ENCODE peak calls at places on chromosomes 7 and 10, in nine cellular contexts. One of them, this sample, is unnamed.

GRCh38 chr10:72162978-72163377 is 52.8 kb upstream of the ANAPC16 start:
- DNase-seq in colonic mucosa: no peak
- DNase-seq in AG10803: peak
- DNase-seq in cardiac muscle cell: no peak
- DNase-seq in GM12878: peak
- DNase-seq in dorsolateral prefrontal cortex: no peak
- DNase-seq in lower leg skin: no peak
- DNase-seq in choroid plexus epithelial cell: peak
- DNase-seq in fibroblast of mammary gland: peak
- DNase-seq in this sample: no peak

GRCh38 chr7:151062399-151063211 is 3.2 kb downstream of the SLC4A2 start:
- DNase-seq in lower leg skin: no peak
- DNase-seq in AG10803: peak
- DNase-seq in fibroblast of mammary gland: peak
- DNase-seq in colonic mucosa: peak
- DNase-seq in cardiac muscle cell: peak
- DNase-seq in dorsolateral prefrontal cortex: no peak
- DNase-seq in choroid plexus epithelial cell: peak
- DNase-seq in GM12878: no peak
- DNase-seq in this sample: peak

GRCh38 chr7:120842131-120842621 is 15.8 kb downstream of the TSPAN12 start:
- DNase-seq in AG10803: no peak
- DNase-seq in GM12878: no peak
- DNase-seq in dorsolateral prefrontal cortex: no peak
- DNase-seq in fibroblast of mammary gland: no peak
- DNase-seq in cardiac muscle cell: no peak
- DNase-seq in colonic mucosa: no peak
- DNase-seq in lower leg skin: no peak
- DNase-seq in choroid plexus epithelial cell: no peak
- DNase-seq in this sample: no peak

GRCh38 chr7:44541876-44542610 is 913 bp upstream of the NPC1L1 start:
- DNase-seq in cardiac muscle cell: no peak
- DNase-seq in choroid plexus epithelial cell: no peak
- DNase-seq in GM12878: no peak
- DNase-seq in dorsolateral prefrontal cortex: no peak
- DNase-seq in colonic mucosa: no peak
- DNase-seq in AG10803: no peak
- DNase-seq in lower leg skin: no peak
- DNase-seq in fibroblast of mammary gland: no peak
- DNase-seq in this sample: no peak

GRCh38 chr10:79427965-79428364 is 17.5 kb downstream of the ZCCHC24 start:
- DNase-seq in cardiac muscle cell: no peak
- DNase-seq in GM12878: no peak
- DNase-seq in dorsolateral prefrontal cortex: no peak
- DNase-seq in fibroblast of mammary gland: no peak
- DNase-seq in choroid plexus epithelial cell: no peak
- DNase-seq in colonic mucosa: no peak
- DNase-seq in lower leg skin: no peak
- DNase-seq in AG10803: no peak
- DNase-seq in this sample: no peak

GRCh38 chr7:37027557-37028341 is 303.5 kb upstream of the AOAH start:
- DNase-seq in AG10803: no peak
- DNase-seq in colonic mucosa: no peak
- DNase-seq in fibroblast of mammary gland: no peak
- DNase-seq in cardiac muscle cell: no peak
- DNase-seq in dorsolateral prefrontal cortex: no peak
- DNase-seq in lower leg skin: no peak
- DNase-seq in GM12878: no peak
- DNase-seq in choroid plexus epithelial cell: no peak
- DNase-seq in this sample: no peak

GRCh38 chr7:99132922-99133321 is 11.0 kb downstream of the SMURF1 start:
- DNase-seq in colonic mucosa: no peak
- DNase-seq in GM12878: no peak
- DNase-seq in choroid plexus epithelial cell: peak
- DNase-seq in fibroblast of mammary gland: peak
- DNase-seq in lower leg skin: no peak
- DNase-seq in dorsolateral prefrontal cortex: no peak
- DNase-seq in cardiac muscle cell: no peak
- DNase-seq in AG10803: no peak
- DNase-seq in this sample: no peak

GRCh38 chr10:72932259-72933015 is 22.2 kb downstream of the PLA2G12B start:
- DNase-seq in AG10803: no peak
- DNase-seq in cardiac muscle cell: no peak
- DNase-seq in colonic mucosa: no peak
- DNase-seq in lower leg skin: no peak
- DNase-seq in fibroblast of mammary gland: no peak
- DNase-seq in dorsolateral prefrontal cortex: no peak
- DNase-seq in choroid plexus epithelial cell: no peak
- DNase-seq in GM12878: no peak
- DNase-seq in this sample: no peak

GRCh38 chr7:135361788-135362187 is 128.2 kb downstream of the STRA8 start:
- DNase-seq in GM12878: no peak
- DNase-seq in AG10803: no peak
- DNase-seq in fibroblast of mammary gland: no peak
- DNase-seq in lower leg skin: no peak
- DNase-seq in colonic mucosa: no peak
- DNase-seq in choroid plexus epithelial cell: no peak
- DNase-seq in cardiac muscle cell: peak
- DNase-seq in dorsolateral prefrontal cortex: no peak
- DNase-seq in this sample: no peak

GRCh38 chr7:135359633-135360032 is 126.0 kb downstream of the STRA8 start:
- DNase-seq in cardiac muscle cell: peak
- DNase-seq in GM12878: no peak
- DNase-seq in dorsolateral prefrontal cortex: no peak
- DNase-seq in colonic mucosa: no peak
- DNase-seq in lower leg skin: no peak
- DNase-seq in choroid plexus epithelial cell: no peak
- DNase-seq in fibroblast of mammary gland: no peak
- DNase-seq in AG10803: no peak
- DNase-seq in this sample: no peak

GRCh38 chr7:135368416-135369186 is 135.0 kb downstream of the STRA8 start:
- DNase-seq in GM12878: no peak
- DNase-seq in colonic mucosa: no peak
- DNase-seq in fibroblast of mammary gland: no peak
- DNase-seq in cardiac muscle cell: no peak
- DNase-seq in AG10803: no peak
- DNase-seq in choroid plexus epithelial cell: no peak
- DNase-seq in dorsolateral prefrontal cortex: no peak
- DNase-seq in lower leg skin: no peak
- DNase-seq in this sample: no peak

GRCh38 chr7:135367114-135367513 is 133.5 kb downstream of the STRA8 start:
- DNase-seq in fibroblast of mammary gland: no peak
- DNase-seq in choroid plexus epithelial cell: no peak
- DNase-seq in GM12878: no peak
- DNase-seq in dorsolateral prefrontal cortex: no peak
- DNase-seq in AG10803: no peak
- DNase-seq in cardiac muscle cell: no peak
- DNase-seq in colonic mucosa: no peak
- DNase-seq in lower leg skin: no peak
- DNase-seq in this sample: no peak

GRCh38 chr7:135362871-135363270 is 129.2 kb downstream of the STRA8 start:
- DNase-seq in fibroblast of mammary gland: no peak
- DNase-seq in cardiac muscle cell: no peak
- DNase-seq in colonic mucosa: no peak
- DNase-seq in GM12878: no peak
- DNase-seq in lower leg skin: no peak
- DNase-seq in AG10803: no peak
- DNase-seq in choroid plexus epithelial cell: no peak
- DNase-seq in dorsolateral prefrontal cortex: no peak
- DNase-seq in this sample: no peak
- TF ChIP-seq CTCF in fibroblast of mammary gland: no peak
- TF ChIP-seq CTCF in cardiac muscle cell: peak
- TF ChIP-seq CTCF in colonic mucosa: no peak
- TF ChIP-seq CTCF in GM12878: no peak
- TF ChIP-seq CTCF in lower leg skin: no peak
- TF ChIP-seq CTCF in AG10803: no peak
- TF ChIP-seq CTCF in choroid plexus epithelial cell: peak
- TF ChIP-seq CTCF in dorsolateral prefrontal cortex: no peak
- TF ChIP-seq CTCF in this sample: peak

DNA sequence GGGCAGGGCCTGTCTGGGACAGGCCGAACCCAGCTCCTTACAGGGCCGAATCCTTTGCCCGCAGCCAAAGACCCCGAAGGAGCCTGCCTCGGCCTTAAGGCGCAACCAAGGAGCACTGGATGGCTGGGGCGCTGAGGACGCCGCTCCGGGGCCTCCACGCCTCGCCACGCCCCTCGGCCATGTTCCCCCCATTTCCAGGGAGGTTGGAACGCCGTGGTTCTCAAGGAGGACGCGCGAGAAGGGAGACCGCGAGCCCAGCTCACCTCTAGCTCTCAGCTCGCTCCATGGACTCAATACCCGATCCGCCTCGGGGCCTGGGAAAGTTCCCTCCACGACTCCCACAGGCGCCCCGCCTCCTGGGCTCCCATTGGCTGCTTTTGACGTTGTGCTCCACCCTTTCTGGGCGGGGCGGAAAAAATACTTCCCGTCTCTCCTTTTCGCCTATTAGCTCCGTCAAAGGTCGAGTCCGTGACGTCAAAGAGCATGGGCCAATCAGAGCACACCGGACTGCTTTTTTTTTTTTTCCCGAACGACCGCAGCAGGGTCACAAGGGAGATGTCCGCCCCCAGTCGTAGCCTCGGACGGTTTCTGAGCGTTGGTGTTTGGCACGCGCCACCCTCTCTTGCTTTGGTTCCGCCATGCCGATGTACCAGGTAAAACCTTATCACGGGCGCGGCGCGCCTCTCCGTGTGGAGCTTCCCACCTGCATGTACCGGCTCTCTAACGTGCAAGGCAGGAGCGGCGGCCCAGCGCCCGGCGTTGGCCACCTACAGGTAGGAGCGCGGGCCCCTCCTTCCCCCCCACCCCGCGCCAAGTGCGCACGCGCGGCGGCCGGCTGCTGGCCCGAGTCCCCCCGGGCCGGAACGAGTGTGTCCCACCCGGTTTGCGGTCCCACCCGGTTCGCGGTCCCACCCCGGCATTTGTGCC is 305.7 kb downstream of the TYW1 start:
- DNase-seq in dorsolateral prefrontal cortex: peak
- DNase-seq in choroid plexus epithelial cell: peak
- DNase-seq in fibroblast of mammary gland: peak
- DNase-seq in GM12878: peak
- DNase-seq in lower leg skin: peak
- DNase-seq in AG10803: peak
- DNase-seq in cardiac muscle cell: peak
- DNase-seq in colonic mucosa: peak
- DNase-seq in this sample: peak
- TF ChIP-seq CTCF in dorsolateral prefrontal cortex: peak
- TF ChIP-seq CTCF in choroid plexus epithelial cell: peak
- TF ChIP-seq CTCF in fibroblast of mammary gland: no peak
- TF ChIP-seq CTCF in GM12878: peak
- TF ChIP-seq CTCF in lower leg skin: no peak
- TF ChIP-seq CTCF in AG10803: peak
- TF ChIP-seq CTCF in cardiac muscle cell: peak
- TF ChIP-seq CTCF in colonic mucosa: no peak
- TF ChIP-seq CTCF in this sample: peak

DNA sequence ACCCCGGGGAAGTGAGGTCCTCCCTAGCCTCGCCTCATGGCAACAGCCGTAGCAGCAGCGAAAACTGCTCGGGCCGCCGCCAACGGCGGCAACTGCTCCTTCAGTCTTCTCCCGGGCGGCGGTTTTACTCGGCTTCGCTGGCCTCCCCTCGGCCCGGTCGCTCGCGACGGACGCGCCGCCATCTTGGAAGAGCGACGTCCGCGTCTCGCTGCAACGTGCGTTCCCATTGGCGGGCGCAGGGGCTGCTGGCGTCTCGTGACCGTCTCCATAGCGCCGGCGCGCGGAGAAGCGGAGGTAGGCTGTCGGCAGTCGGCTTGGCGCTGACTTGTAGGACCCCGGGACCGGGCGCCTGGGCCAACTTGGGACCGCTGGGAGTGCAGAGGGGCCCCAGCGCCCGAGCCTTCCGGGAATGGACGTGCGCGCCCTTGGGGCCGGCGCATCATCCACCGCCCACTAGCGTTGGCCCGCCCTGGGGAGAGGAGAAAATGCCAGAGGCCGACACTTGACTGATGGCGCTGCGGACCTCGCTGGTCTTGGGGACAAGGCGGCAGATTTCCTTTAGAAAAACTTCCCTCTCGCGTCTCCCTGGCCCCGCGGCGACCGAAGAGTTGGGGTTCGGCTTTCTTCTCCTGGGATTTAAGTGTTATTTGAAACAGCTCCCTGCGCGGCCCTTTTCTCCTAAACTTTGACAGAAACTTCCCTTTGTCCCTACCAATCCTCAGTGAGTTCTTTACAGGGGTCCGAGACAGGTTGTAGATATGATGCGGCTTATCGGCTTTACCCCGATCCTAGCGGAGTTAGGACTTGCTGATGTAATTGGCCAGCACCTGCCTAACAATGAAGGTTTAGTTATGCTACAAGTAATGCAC is at the start of gene SNX13:
- DNase-seq in lower leg skin: peak
- DNase-seq in fibroblast of mammary gland: peak
- DNase-seq in colonic mucosa: peak
- DNase-seq in AG10803: peak
- DNase-seq in choroid plexus epithelial cell: peak
- DNase-seq in cardiac muscle cell: peak
- DNase-seq in dorsolateral prefrontal cortex: peak
- DNase-seq in GM12878: peak
- DNase-seq in this sample: peak
- TF ChIP-seq CTCF in lower leg skin: no peak
- TF ChIP-seq CTCF in fibroblast of mammary gland: no peak
- TF ChIP-seq CTCF in colonic mucosa: no peak
- TF ChIP-seq CTCF in AG10803: peak
- TF ChIP-seq CTCF in choroid plexus epithelial cell: peak
- TF ChIP-seq CTCF in cardiac muscle cell: peak
- TF ChIP-seq CTCF in dorsolateral prefrontal cortex: peak
- TF ChIP-seq CTCF in GM12878: peak
- TF ChIP-seq CTCF in this sample: no peak

GRCh38 chr10:21696302-21696701 is 162.3 kb downstream of the MLLT10 start:
- DNase-seq in choroid plexus epithelial cell: no peak
- DNase-seq in GM12878: no peak
- DNase-seq in lower leg skin: no peak
- DNase-seq in cardiac muscle cell: peak
- DNase-seq in colonic mucosa: no peak
- DNase-seq in fibroblast of mammary gland: no peak
- DNase-seq in AG10803: no peak
- DNase-seq in dorsolateral prefrontal cortex: no peak
- DNase-seq in this sample: no peak

GRCh38 chr10:21692909-21693308 is 158.9 kb downstream of the MLLT10 start:
- DNase-seq in fibroblast of mammary gland: no peak
- DNase-seq in dorsolateral prefrontal cortex: no peak
- DNase-seq in choroid plexus epithelial cell: no peak
- DNase-seq in AG10803: no peak
- DNase-seq in GM12878: no peak
- DNase-seq in lower leg skin: no peak
- DNase-seq in cardiac muscle cell: no peak
- DNase-seq in colonic mucosa: no peak
- DNase-seq in this sample: no peak

GRCh38 chr10:21693418-21693817 is 159.4 kb downstream of the MLLT10 start:
- DNase-seq in colonic mucosa: no peak
- DNase-seq in dorsolateral prefrontal cortex: no peak
- DNase-seq in choroid plexus epithelial cell: no peak
- DNase-seq in lower leg skin: no peak
- DNase-seq in fibroblast of mammary gland: no peak
- DNase-seq in GM12878: no peak
- DNase-seq in cardiac muscle cell: no peak
- DNase-seq in AG10803: no peak
- DNase-seq in this sample: no peak

GRCh38 chr10:21689881-21690280 is 155.8 kb downstream of the MLLT10 start:
- DNase-seq in dorsolateral prefrontal cortex: no peak
- DNase-seq in AG10803: no peak
- DNase-seq in choroid plexus epithelial cell: no peak
- DNase-seq in GM12878: no peak
- DNase-seq in lower leg skin: no peak
- DNase-seq in fibroblast of mammary gland: no peak
- DNase-seq in cardiac muscle cell: no peak
- DNase-seq in colonic mucosa: no peak
- DNase-seq in this sample: no peak

DNA sequence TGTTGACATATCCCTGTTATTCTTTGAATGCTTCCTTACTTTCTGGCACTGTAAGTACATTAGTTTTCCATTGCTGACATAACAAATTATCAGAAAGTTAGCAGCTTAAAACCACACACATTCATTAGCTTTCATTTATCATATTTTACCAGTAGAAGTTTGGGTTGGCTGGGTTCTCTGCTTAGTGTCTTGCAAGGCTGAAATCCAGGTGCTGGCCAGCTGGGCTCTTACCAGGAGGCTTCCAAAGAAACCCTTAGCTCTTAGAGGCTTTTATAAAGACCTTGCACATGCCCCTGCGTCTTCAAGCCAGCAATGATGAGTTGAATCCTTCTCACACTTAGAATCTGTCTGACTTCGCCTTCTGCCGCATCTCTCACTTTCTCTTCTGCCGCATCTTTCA is 160.6 kb downstream of the MLLT10 start:
- DNase-seq in colonic mucosa: no peak
- DNase-seq in choroid plexus epithelial cell: peak
- DNase-seq in GM12878: no peak
- DNase-seq in fibroblast of mammary gland: peak
- DNase-seq in AG10803: peak
- DNase-seq in lower leg skin: no peak
- DNase-seq in dorsolateral prefrontal cortex: no peak
- DNase-seq in cardiac muscle cell: no peak
- DNase-seq in this sample: no peak
- TF ChIP-seq CTCF in colonic mucosa: no peak
- TF ChIP-seq CTCF in choroid plexus epithelial cell: no peak
- TF ChIP-seq CTCF in GM12878: no peak
- TF ChIP-seq CTCF in fibroblast of mammary gland: no peak
- TF ChIP-seq CTCF in AG10803: no peak
- TF ChIP-seq CTCF in lower leg skin: no peak
- TF ChIP-seq CTCF in dorsolateral prefrontal cortex: no peak
- TF ChIP-seq CTCF in cardiac muscle cell: no peak
- TF ChIP-seq CTCF in this sample: no peak